ENCODE peak calls at places on chromosomes 6 and 20, in eight cellular contexts. O is heart right ventricle; S is AG10803; T is fibroblast of lung; D is choroid plexus epithelial cell; V is CD8-positive, alpha-beta T cell; J is IMR-90; I is BE2C. N is an unnamed sample.

GRCh38 chr6:66985816-66986215 is 1278.8 kb upstream of the EYS start:
- DNase-seq in O (no peak), S (no peak), T (no peak), D (peak; percentile 4), V (no peak), J (no peak), I (peak; percentile 19), N (no peak)

GRCh38 chr6:39256294-39256693 is 27.0 kb upstream of the KCNK5 start:
- DNase-seq in O (no peak), S (no peak), T (no peak), D (no peak), V (no peak), J (no peak), I (no peak), N (no peak)

GRCh38 chr6:17907467-17908229 is 79.8 kb downstream of the KIF13A start:
- DNase-seq in O (peak; percentile 47), S (peak; percentile 99), T (peak; percentile 99), D (peak; percentile 97), V (no peak), J (peak; percentile 100), I (no peak), N (peak; percentile 99)

GRCh38 chr20:63017826-63018411 is 11.2 kb upstream of the BHLHE23 start:
- DNase-seq in O (no peak), S (no peak), T (no peak), D (no peak), V (no peak), J (no peak), I (peak; percentile 40), N (no peak)

GRCh38 chr6:4948781-4949450 is 54.9 kb downstream of the RPP40 start:
- DNase-seq in O (no peak), S (no peak), T (no peak), D (no peak), V (no peak), J (no peak), I (no peak), N (no peak)

GRCh38 chr20:63642518-63643247 is 10.5 kb downstream of the STMN3 start:
- DNase-seq in O (no peak), S (no peak), T (no peak), D (no peak), V (no peak), J (no peak), I (no peak), N (no peak)

GRCh38 chr6:3617681-3618299 is 133.7 kb downstream of the PXDC1 start:
- DNase-seq in O (no peak), S (no peak), T (no peak), D (no peak), V (no peak), J (no peak), I (no peak), N (no peak)

GRCh38 chr20:33539129-33539528 is 49.2 kb downstream of the CBFA2T2 start:
- DNase-seq in O (no peak), S (no peak), T (peak; percentile 48), D (peak; percentile 58), V (no peak), J (peak; percentile 91), I (no peak), N (peak; percentile 41)

GRCh38 chr6:123016431-123017110 is 20.5 kb downstream of the CLVS2 start:
- DNase-seq in O (no peak), S (no peak), T (no peak), D (no peak), V (no peak), J (no peak), I (no peak), N (no peak)

GRCh38 chr20:22389836-22390542 is 194.4 kb downstream of the FOXA2 start:
- DNase-seq in O (no peak), S (peak; percentile 19), T (no peak), D (peak; percentile 28), V (no peak), J (no peak), I (no peak), N (peak; percentile 51)

GRCh38 chr6:14889698-14890593 is 355.9 kb upstream of the JARID2 start:
- DNase-seq in O (no peak), S (no peak), T (no peak), D (no peak), V (no peak), J (no peak), I (no peak), N (no peak)

GRCh38 chr6:37668251-37668650 is 29.4 kb downstream of the MDGA1 start:
- DNase-seq in O (no peak), S (no peak), T (no peak), D (no peak), V (no peak), J (no peak), I (no peak), N (no peak)

GRCh38 chr20:36887779-36888133 is 11.8 kb downstream of the TLDC2 start:
- DNase-seq in O (no peak), S (peak; percentile 8), T (no peak), D (no peak), V (no peak), J (no peak), I (no peak), N (no peak)
- TF ChIP-seq CTCF in O (no peak), S (no peak), T (no peak), D (no peak), V (no peak), J (no peak), I (no peak), N (no peak)

GRCh38 chr6:71965404-71965803 is 79.1 kb downstream of the RIMS1 start:
- DNase-seq in O (no peak), S (peak; percentile 25), T (no peak), D (no peak), V (no peak), J (no peak), I (peak; percentile 11), N (no peak)

DNA sequence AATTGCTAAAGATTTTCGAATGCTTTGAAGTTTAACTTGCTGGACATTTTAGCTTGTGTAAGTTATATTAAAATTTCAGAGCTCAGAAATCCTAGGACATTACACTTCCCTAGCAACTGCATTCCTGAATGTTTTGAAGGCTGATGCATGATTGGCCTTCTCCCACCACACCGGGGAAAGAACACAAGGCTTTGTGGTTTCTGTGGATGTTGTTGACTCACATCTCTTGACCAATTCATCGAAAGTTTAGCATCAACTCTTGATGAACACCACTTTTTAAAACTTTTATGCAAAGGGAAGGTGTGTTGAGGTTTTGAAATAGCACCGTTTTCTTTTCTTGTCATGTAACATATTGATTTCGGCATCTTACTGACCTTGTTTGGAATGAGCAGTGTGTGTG is 81.1 kb downstream of the RIMS1 start:
- DNase-seq in O (no peak), S (peak; percentile 90), T (no peak), D (peak; percentile 3), V (no peak), J (peak; percentile 13), I (no peak), N (no peak)
- H3K4me3 ChIP-seq in O (no peak overlapping the region), S (no peak overlapping the region), T (no peak overlapping the region), D (no peak overlapping the region), V (no peak overlapping the region), J (no peak overlapping the region), I (no peak overlapping the region), N (no peak overlapping the region)

DNA sequence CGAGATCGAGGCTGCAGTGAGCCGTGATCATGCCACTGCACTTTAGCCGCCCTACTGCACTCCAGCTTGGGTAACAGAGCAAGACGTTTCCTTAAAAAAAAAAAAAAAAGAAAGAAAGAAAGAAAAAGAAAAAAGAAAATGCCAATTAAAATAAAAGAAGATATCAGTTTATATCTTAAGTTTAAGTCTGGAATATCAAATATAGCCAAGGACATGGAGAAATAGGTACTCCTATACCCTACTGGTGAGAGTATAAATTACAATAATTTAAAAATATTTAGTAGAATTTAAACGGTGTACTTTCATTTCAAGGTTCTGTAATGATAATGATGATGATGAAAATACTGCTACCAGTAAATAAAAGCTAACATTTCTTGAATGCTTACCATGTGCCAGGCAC is 3.8 kb upstream of the TRIM31 start:
- DNase-seq in O (no peak), S (no peak), T (no peak), D (no peak), V (no peak), J (no peak), I (no peak), N (no peak)
- TF ChIP-seq CTCF in O (no peak), S (peak; percentile 11), T (no peak), D (peak; percentile 8), V (peak; percentile 48), J (no peak), I (no peak), N (no peak)

DNA sequence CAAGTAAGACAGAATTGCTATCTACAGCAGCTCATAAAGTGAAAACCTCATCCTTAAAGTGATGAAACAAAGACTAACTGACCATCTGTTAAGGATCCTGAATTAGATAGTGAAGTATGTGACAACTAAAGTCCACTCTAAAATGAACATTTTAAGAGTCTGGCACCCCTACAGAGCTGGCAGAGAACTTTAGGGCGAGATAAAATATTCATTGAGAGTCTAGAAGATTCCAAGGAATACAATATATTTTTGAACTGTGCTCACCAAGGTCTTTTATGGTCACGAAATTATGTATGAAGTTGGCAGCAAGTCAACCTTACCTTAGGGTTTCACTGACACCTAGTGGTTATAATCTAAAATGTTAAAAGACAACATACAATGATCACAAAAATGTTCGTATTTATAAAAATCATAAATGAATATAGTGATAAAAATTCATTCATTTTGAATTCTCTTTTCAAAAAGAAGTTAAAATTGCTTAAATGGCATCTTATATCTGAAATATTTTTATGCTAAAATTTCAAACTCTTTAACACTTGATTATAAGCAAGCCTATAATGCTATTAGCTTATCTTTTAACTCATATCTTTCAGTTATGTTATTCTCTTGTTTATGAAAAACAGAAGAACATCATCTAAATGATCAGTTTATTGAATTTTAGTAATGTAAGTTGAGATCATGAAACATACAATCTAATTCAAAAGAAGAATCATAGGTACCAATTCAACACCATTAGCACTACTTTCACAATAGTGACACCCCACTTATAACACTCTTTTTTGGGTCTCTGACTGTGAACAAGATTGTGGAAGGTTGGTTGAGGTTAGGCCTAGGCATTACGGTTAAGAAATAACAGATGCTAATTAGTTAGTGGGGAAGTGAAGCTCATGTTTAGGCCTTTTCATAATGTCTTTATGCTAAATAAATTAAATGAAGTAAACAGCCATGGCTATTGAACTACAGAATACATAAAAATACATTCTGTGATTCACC is 27.5 kb downstream of the RSPH3 start:
- DNase-seq in O (no peak), S (peak; percentile 66), T (peak; percentile 80), D (peak; percentile 78), V (no peak), J (peak; percentile 69), I (no peak), N (peak; percentile 81)
- H3K4me3 ChIP-seq in O (no peak overlapping the region), S (no peak overlapping the region), T (no peak overlapping the region), D (no peak overlapping the region), V (no peak overlapping the region), J (no peak overlapping the region), I (no peak overlapping the region), N (no peak overlapping the region)